ENCODE peak calls at places on chromosomes 2 and 18, in nine cellular contexts. M is stimulated activated CD4-positive, alpha-beta T cell treated with anti-CD3 and anti-CD28 coated beads, Interleukin-1b, Interleukin-23, amount 100 ng/mL, for 1 hour; J is A549; V is coronary artery; H is HEK293T; T is right cardiac atrium; A is NCI-H526 treated with DMSO at 0.1 percent for 48 hours; U is HAP-1; I is GDM1. E is an unnamed sample.

GRCh38 chr2:74119912-74120825 is 27.5 kb downstream of the BOLA3 start:
- DNase-seq in M (peak; percentile 77), J (peak; percentile 92), V (peak; percentile 91), H (peak; percentile 90), T (peak; percentile 93), A (peak; percentile 80), U (peak; percentile 89), I (peak; percentile 84), E (peak; percentile 78)

GRCh38 chr2:235048549-235048948 is 96.7 kb downstream of the SH3BP4 start:
- DNase-seq in M (no peak), J (no peak), V (peak; percentile 57), H (no peak), T (no peak), A (no peak), U (no peak), I (no peak), E (no peak)

GRCh38 chr18:44816028-44816427 is 135.3 kb downstream of the SETBP1 start:
- DNase-seq in M (no peak), J (no peak), V (no peak), H (no peak), T (no peak), A (peak; percentile 87), U (no peak), I (no peak), E (no peak)

GRCh38 chr18:22817844-22818243 is 115.3 kb upstream of the RBBP8 start:
- DNase-seq in M (no peak), J (no peak), V (no peak), H (no peak), T (no peak), A (no peak), U (no peak), I (no peak), E (no peak)

GRCh38 chr18:49025767-49026500 is 75.2 kb upstream of the SMAD7 start:
- DNase-seq in M (no peak), J (no peak), V (peak; percentile 69), H (no peak), T (peak; percentile 32), A (no peak), U (no peak), I (no peak), E (no peak)

GRCh38 chr18:23541349-23542093 is 38.2 kb downstream of the RMC1 start:
- DNase-seq in M (no peak), J (no peak), V (no peak), H (no peak), T (no peak), A (no peak), U (no peak), I (no peak), E (no peak)

GRCh38 chr2:164335947-164336346 is 285.3 kb downstream of the GRB14 start:
- DNase-seq in M (no peak), J (no peak), V (no peak), H (no peak), T (no peak), A (peak; percentile 93), U (no peak), I (no peak), E (no peak)

GRCh38 chr2:64399521-64399920 is 54.4 kb upstream of the LGALSL start:
- DNase-seq in M (no peak), J (no peak), V (no peak), H (no peak), T (no peak), A (no peak), U (no peak), I (no peak), E (no peak)

GRCh38 chr18:9094307-9095226 is 7.9 kb upstream of the NDUFV2 start:
- DNase-seq in M (no peak), J (peak; percentile 89), V (no peak), H (no peak), T (no peak), A (no peak), U (no peak), I (no peak), E (no peak)

GRCh38 chr2:235333076-235333475 is 160.8 kb upstream of the AGAP1 start:
- DNase-seq in M (no peak), J (peak; percentile 73), V (no peak), H (no peak), T (no peak), A (no peak), U (no peak), I (no peak), E (no peak)

GRCh38 chr18:48124857-48125626 is 194.6 kb upstream of the SMAD2 start:
- DNase-seq in M (no peak), J (no peak), V (no peak), H (no peak), T (no peak), A (no peak), U (no peak), I (no peak), E (no peak)

GRCh38 chr2:10329880-10330699 is 27.4 kb downstream of the HPCAL1 start:
- DNase-seq in M (no peak), J (peak; percentile 80), V (no peak), H (no peak), T (no peak), A (no peak), U (no peak), I (no peak), E (no peak)

GRCh38 chr2:134718095-134718955 is 475 bp downstream of the TMEM163 start:
- DNase-seq in M (no peak), J (no peak), V (no peak), H (peak; percentile 50), T (peak; percentile 68), A (no peak), U (peak; percentile 26), I (no peak), E (no peak)

GRCh38 chr2:113213061-113213930 is 39.5 kb downstream of the PSD4 start:
- DNase-seq in M (no peak), J (no peak), V (no peak), H (no peak), T (no peak), A (no peak), U (no peak), I (no peak), E (no peak)

GRCh38 chr2:55232863-55233657 is 572 bp downstream of the RPS27A start:
- DNase-seq in M (peak; percentile 24), J (peak; percentile 19), V (peak; percentile 76), H (peak; percentile 21), T (peak; percentile 66), A (no peak), U (peak; percentile 48), I (no peak), E (peak; percentile 45)

GRCh38 chr2:220078439-220078838 is 451.0 kb downstream of the SLC4A3 start:
- DNase-seq in M (no peak), J (no peak), V (no peak), H (no peak), T (peak; percentile 54), A (no peak), U (no peak), I (no peak), E (no peak)

GRCh38 chr2:196113061-196113974 is 44.7 kb upstream of the DNAH7 start:
- DNase-seq in M (no peak), J (no peak), V (no peak), H (no peak), T (no peak), A (no peak), U (no peak), I (no peak), E (no peak)

GRCh38 chr18:13435596-13436333 is 217.2 kb downstream of the LDLRAD4 start:
- DNase-seq in M (no peak), J (peak; percentile 42), V (no peak), H (no peak), T (no peak), A (no peak), U (no peak), I (no peak), E (no peak)

GRCh38 chr2:235573331-235574221 is 79.7 kb downstream of the AGAP1 start:
- DNase-seq in M (no peak), J (no peak), V (no peak), H (no peak), T (peak; percentile 82), A (no peak), U (no peak), I (no peak), E (no peak)

GRCh38 chr2:30366199-30366691 is 80.8 kb upstream of the LCLAT1 start:
- DNase-seq in M (no peak), J (no peak), V (no peak), H (no peak), T (no peak), A (no peak), U (no peak), I (peak; percentile 43), E (peak; percentile 5)

GRCh38 chr18:34600118-34600517 is 110.0 kb upstream of the DTNA start:
- DNase-seq in M (no peak), J (no peak), V (no peak), H (no peak), T (no peak), A (no peak), U (no peak), I (no peak), E (no peak)